ENCODE peak calls at places on chromosome 4, in ten cellular contexts. C is stimulated activated CD4-positive, alpha-beta T cell treated with anti-CD3 and anti-CD28 coated beads, Interleukin-4, amount 100 ng/mL, for 24 hours; P is skeletal muscle cell; I is Right ventricle myocardium superior; K is body of pancreas; Q is hepatic stellate cell; T is lower leg skin; S is choroid plexus epithelial cell; F is NCI-H1930; A is activated T-helper 1 cell treated with Interleukin-2 at 50 U/mL for 16 hours. L is an unnamed sample.
A peak's percentile ranks its signal among the peaks of the same experiment; 100 is the strongest.

GRCh38 chr4:152265149-152265621 is 270.7 kb downstream of the FBXW7 start:
- DNase-seq in T (peak; percentile 70), P (no peak), A (no peak), I (no peak), K (no peak), F (no peak), Q (peak; percentile 75), C (no peak), S (peak; percentile 77), L (peak; percentile 62)

GRCh38 chr4:7759221-7759620 is 180.4 kb downstream of the AFAP1 start:
- DNase-seq in A (peak; percentile 47), K (no peak), F (no peak), I (no peak), T (no peak), C (peak; percentile 78), Q (no peak), P (no peak), S (no peak), L (no peak)

GRCh38 chr4:181819951-181820350 is 423.3 kb upstream of the TENM3 start:
- DNase-seq in T (no peak), F (no peak), C (no peak), A (no peak), I (no peak), P (peak; percentile 43), S (peak; percentile 39), K (no peak), Q (no peak), L (no peak)

GRCh38 chr4:106329027-106329618 is 12.8 kb downstream of the AIMP1 start:
- DNase-seq in K (no peak), C (no peak), I (no peak), Q (no peak), F (no peak), P (peak; percentile 17), S (peak; percentile 78), T (no peak), A (no peak), L (peak; percentile 26)

GRCh38 chr4:2799971-2800690 is 7.2 kb downstream of the SH3BP2 start:
- DNase-seq in C (no peak), A (no peak), T (no peak), I (peak; percentile 76), Q (no peak), S (peak; percentile 30), K (peak; percentile 17), P (no peak), F (no peak), L (no peak)

GRCh38 chr4:73459048-73459421 is 22.5 kb upstream of the AFM start:
- DNase-seq in S (no peak), F (no peak), I (no peak), T (no peak), Q (no peak), K (no peak), P (no peak), A (no peak), C (no peak), L (no peak)

GRCh38 chr4:71553605-71554004 is 214.8 kb downstream of the SLC4A4 start:
- DNase-seq in K (no peak), C (no peak), S (peak; percentile 51), P (peak; percentile 12), A (no peak), I (no peak), F (no peak), T (no peak), Q (peak; percentile 2), L (peak; percentile 30)

GRCh38 chr4:92791876-92792490 is 488.2 kb downstream of the GRID2 start:
- DNase-seq in F (no peak), S (no peak), T (no peak), A (no peak), K (no peak), I (no peak), Q (no peak), C (no peak), P (no peak), L (no peak)

GRCh38 chr4:108109997-108110416 is 58.7 kb downstream of the LEF1 start:
- DNase-seq in A (no peak), I (no peak), S (no peak), Q (no peak), K (no peak), F (no peak), T (no peak), P (no peak), C (no peak), L (no peak)

GRCh38 chr4:2009651-2010233 is 968 bp upstream of the NELFA start:
- DNase-seq in A (peak; percentile 31), P (no peak), S (peak; percentile 46), T (peak; percentile 36), C (peak; percentile 51), Q (peak; percentile 75), I (peak; percentile 74), K (peak; percentile 83), F (peak; percentile 26), L (peak; percentile 81)

GRCh38 chr4:17024430-17024829 is 126.0 kb upstream of the LDB2 start:
- DNase-seq in C (no peak), T (no peak), A (no peak), Q (peak; percentile 12), K (no peak), S (peak; percentile 16), F (no peak), P (no peak), I (no peak), L (no peak)

L was measured in AG08396.